ENCODE peak calls at places on chromosomes 12 and 14, in nine cellular contexts. D is GM23338; A is lower lobe of right lung; K is gastrocnemius medialis; O is testis; X is heart right ventricle; J is lung; Y is CD4-positive, CD25-positive, alpha-beta regulatory T cell; E is HL-60. M is an unnamed sample.

GRCh38 chr12:47281667-47282171 is 202.0 kb upstream of the AMIGO2 start:
- DNase-seq in D (no peak), A (no peak), K (no peak), O (no peak), X (peak; percentile 6), J (no peak), Y (no peak), E (no peak), M (no peak)

GRCh38 chr14:49934638-49935037 is 41.8 kb downstream of the ARF6 start:
- DNase-seq in D (no peak), A (no peak), K (no peak), O (no peak), X (no peak), J (no peak), Y (no peak), E (no peak), M (no peak)

GRCh38 chr12:22527999-22528398 is 16.3 kb downstream of the C2CD5 start:
- DNase-seq in D (no peak), A (no peak), K (no peak), O (no peak), X (no peak), J (no peak), Y (no peak), E (no peak), M (no peak)

GRCh38 chr12:5665615-5666014 is 233.7 kb downstream of the NTF3 start:
- DNase-seq in D (no peak), A (no peak), K (no peak), O (no peak), X (no peak), J (no peak), Y (no peak), E (no peak), M (no peak)

GRCh38 chr12:47982311-47982710 is 18.9 kb downstream of the TMEM106C start:
- DNase-seq in D (no peak), A (no peak), K (no peak), O (no peak), X (no peak), J (no peak), Y (no peak), E (no peak), M (no peak)

GRCh38 chr14:56650977-56651376 is 71.4 kb downstream of the TMEM260 start:
- DNase-seq in D (no peak), A (no peak), K (no peak), O (no peak), X (no peak), J (no peak), Y (no peak), E (no peak), M (no peak)

GRCh38 chr12:54294152-54294913 is 6.5 kb downstream of the NFE2 start:
- DNase-seq in D (peak; percentile 89), A (peak; percentile 80), K (no peak), O (peak; percentile 58), X (no peak), J (peak; percentile 70), Y (peak; percentile 42), E (peak; percentile 71), M (peak; percentile 75)

GRCh38 chr12:115456946-115457689 is 773.1 kb upstream of the TBX3 start:
- DNase-seq in D (peak; percentile 86), A (no peak), K (no peak), O (no peak), X (no peak), J (no peak), Y (no peak), E (no peak), M (no peak)

GRCh38 chr12:75721231-75721641 is 209.8 kb upstream of the KRR1 start:
- DNase-seq in D (no peak), A (no peak), K (no peak), O (no peak), X (no peak), J (no peak), Y (no peak), E (no peak), M (no peak)

GRCh38 chr14:70857499-70857895 is 48.2 kb upstream of the MAP3K9 start:
- DNase-seq in D (no peak), A (no peak), K (no peak), O (no peak), X (no peak), J (no peak), Y (no peak), E (no peak), M (no peak)

GRCh38 chr12:58920102-58920955 is at the start of gene LRIG3:
- DNase-seq in D (peak; percentile 89), A (peak; percentile 89), K (peak; percentile 75), O (peak; percentile 90), X (peak; percentile 90), J (peak; percentile 89), Y (no peak), E (peak; percentile 14), M (peak; percentile 88)

GRCh38 chr12:47577213-47577612 is 128.6 kb downstream of the RPAP3 start:
- DNase-seq in D (no peak), A (no peak), K (no peak), O (no peak), X (no peak), J (no peak), Y (no peak), E (no peak), M (no peak)

GRCh38 chr12:119689935-119690500 is 22.1 kb downstream of the PRKAB1 start:
- DNase-seq in D (no peak), A (no peak), K (no peak), O (no peak), X (no peak), J (no peak), Y (no peak), E (no peak), M (no peak)

GRCh38 chr12:3150820-3151590 is 73.8 kb downstream of the TSPAN9 start:
- DNase-seq in D (peak; percentile 63), A (no peak), K (no peak), O (no peak), X (no peak), J (no peak), Y (no peak), E (no peak), M (no peak)

GRCh38 chr14:75752907-75753594 is 92.0 kb downstream of the TTLL5 start:
- DNase-seq in D (no peak), A (no peak), K (no peak), O (no peak), X (no peak), J (no peak), Y (no peak), E (no peak), M (no peak)

GRCh38 chr14:73787760-73788508 is 63.7 kb upstream of the PTGR2 start:
- DNase-seq in D (no peak), A (no peak), K (no peak), O (no peak), X (no peak), J (no peak), Y (no peak), E (no peak), M (no peak)

GRCh38 chr14:38255673-38256357 is at the start of gene CLEC14A:
- DNase-seq in D (peak; percentile 70), A (peak; percentile 64), K (no peak), O (peak; percentile 23), X (peak; percentile 91), J (peak; percentile 30), Y (peak; percentile 4), E (no peak), M (no peak)
- H3K27ac ChIP-seq in D (no peak within 1 kb of the TSS), A (peak within 1 kb of the TSS; percentile 89), K (peak within 1 kb of the TSS; percentile 75), O (peak within 1 kb of the TSS; percentile 64), X (peak within 1 kb of the TSS; percentile 95), J (peak within 1 kb of the TSS; percentile 93), Y (no peak within 1 kb of the TSS), E (no peak within 1 kb of the TSS), M (peak within 1 kb of the TSS; percentile 60)

GRCh38 chr14:89180546-89180945 is 236.5 kb downstream of the FOXN3 start:
- DNase-seq in D (no peak), A (no peak), K (no peak), O (no peak), X (no peak), J (no peak), Y (no peak), E (no peak), M (no peak)
- H3K27ac ChIP-seq in D (no peak overlapping the region), A (no peak overlapping the region), K (peak overlapping the region; percentile 52), O (no peak overlapping the region), X (no peak overlapping the region), J (no peak overlapping the region), Y (no peak overlapping the region), E (no peak overlapping the region), M (no peak overlapping the region)

DNA sequence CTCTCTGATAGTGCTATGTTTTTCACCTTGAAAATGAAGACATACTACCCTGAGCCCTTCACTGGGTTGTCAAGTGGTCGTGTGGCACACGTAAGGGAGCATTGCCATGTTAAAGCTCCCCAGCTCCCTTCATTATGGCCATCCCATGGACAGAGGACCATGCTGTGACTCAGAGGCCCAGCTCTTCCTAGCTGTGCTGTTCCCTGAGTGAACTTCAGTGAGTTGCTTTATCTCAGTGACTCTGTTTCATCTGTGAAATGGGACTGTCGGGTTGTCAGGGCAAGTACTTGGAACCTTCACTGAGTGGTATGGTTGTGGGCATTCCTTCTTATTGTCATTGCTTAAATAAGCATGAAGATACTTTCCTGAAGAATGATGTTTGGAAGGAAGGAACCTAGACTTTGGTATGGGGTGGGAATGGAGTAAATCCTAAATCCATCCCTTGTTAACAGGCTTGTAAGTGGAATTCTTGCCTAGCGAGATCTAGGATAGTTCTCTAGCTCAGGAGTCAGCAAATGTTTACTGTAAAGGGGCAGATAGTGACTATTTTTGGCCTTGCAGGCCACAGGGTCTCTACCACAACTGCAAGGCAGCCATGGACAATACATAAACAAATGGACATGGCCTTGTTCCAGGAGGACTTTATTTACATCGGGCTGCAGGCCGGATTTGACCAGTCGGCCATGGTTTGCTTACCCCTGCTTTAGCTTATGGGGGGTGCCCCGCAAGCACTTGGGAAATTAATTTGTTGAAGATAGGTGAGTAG is 283.5 kb downstream of the ZFP36L1 start:
- DNase-seq in D (no peak), A (no peak), K (no peak), O (no peak), X (no peak), J (no peak), Y (no peak), E (no peak), M (no peak)
- H3K27ac ChIP-seq in D (no peak overlapping the region), A (no peak overlapping the region), K (peak overlapping the region; percentile 8), O (no peak overlapping the region), X (no peak overlapping the region), J (peak overlapping the region; percentile 52), Y (no peak overlapping the region), E (no peak overlapping the region), M (peak overlapping the region; percentile 78)

DNA sequence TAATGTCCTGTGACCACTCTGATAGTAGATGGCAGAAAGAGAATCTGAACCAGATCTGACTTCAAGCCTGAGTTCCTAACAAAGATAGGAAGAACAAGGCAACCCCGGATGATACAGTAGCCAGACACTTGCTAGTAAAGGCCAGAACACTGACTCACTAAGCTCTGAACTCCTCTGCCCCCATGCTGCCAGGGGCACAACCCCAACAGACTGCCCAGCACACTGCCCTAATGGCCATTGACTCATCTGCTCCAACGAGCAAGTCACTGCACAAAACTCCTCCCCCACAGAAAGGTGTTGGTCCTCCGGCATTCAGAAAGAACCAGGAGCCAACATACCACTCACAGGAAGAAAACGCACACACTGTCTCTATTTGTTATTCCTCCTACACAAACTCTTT is 179.6 kb upstream of the NUDT4 start:
- DNase-seq in D (no peak), A (no peak), K (peak; percentile 62), O (no peak), X (no peak), J (no peak), Y (no peak), E (no peak), M (no peak)
- H3K27ac ChIP-seq in D (no peak overlapping the region), A (no peak overlapping the region), K (peak overlapping the region; percentile 78), O (no peak overlapping the region), X (no peak overlapping the region), J (no peak overlapping the region), Y (no peak overlapping the region), E (no peak overlapping the region), M (no peak overlapping the region)

M was measured in transverse colon.